ENCODE peak calls at places on chromosomes 5 and 9, in six cellular contexts. C, T, Q, E, W and F are unnamed samples.

GRCh38 chr9:126470251-126470993 is 143.3 kb upstream of the LMX1B start:
- DNase-seq in C (no peak), T (no peak), Q (no peak), E (peak; percentile 12), W (no peak), F (peak; percentile 22)

GRCh38 chr9:136625101-136626065 is 37.3 kb upstream of the EGFL7 start:
- DNase-seq in C (no peak), T (no peak), Q (peak; percentile 74), E (peak; percentile 88), W (peak; percentile 69), F (peak; percentile 46)

GRCh38 chr9:124164800-124165199 is 92.9 kb upstream of the NEK6 start:
- DNase-seq in C (no peak), T (no peak), Q (no peak), E (no peak), W (no peak), F (no peak)

GRCh38 chr5:153880094-153880493 is 158.6 kb downstream of the FAM114A2 start:
- DNase-seq in C (no peak), T (no peak), Q (no peak), E (no peak), W (no peak), F (no peak)

GRCh38 chr5:5421961-5422818 is at the start of gene ICE1:
- DNase-seq in C (peak; percentile 94), T (peak; percentile 86), Q (peak; percentile 99), E (peak; percentile 99), W (peak; percentile 97), F (peak; percentile 98)

GRCh38 chr5:35331941-35332340 is 101.7 kb upstream of the PRLR start:
- DNase-seq in C (no peak), T (no peak), Q (no peak), E (no peak), W (no peak), F (no peak)

GRCh38 chr5:136054133-136054996 is 25.6 kb downstream of the TGFBI start:
- DNase-seq in C (no peak), T (no peak), Q (no peak), E (peak; percentile 35), W (no peak), F (no peak)

GRCh38 chr5:150624334-150625163 is 15.9 kb upstream of the SYNPO start:
- DNase-seq in C (peak; percentile 32), T (no peak), Q (no peak), E (peak; percentile 55), W (no peak), F (no peak)

GRCh38 chr9:128027166-128027539 is 40.0 kb downstream of the NAIF1 start:
- DNase-seq in C (no peak), T (no peak), Q (peak; percentile 77), E (peak; percentile 76), W (no peak), F (no peak)

GRCh38 chr5:63923914-63924313 is 38.3 kb downstream of the HTR1A start:
- DNase-seq in C (no peak), T (no peak), Q (no peak), E (no peak), W (peak; percentile 69), F (no peak)

GRCh38 chr5:73314395-73315195 is 134.0 kb downstream of the FOXD1 start:
- DNase-seq in C (no peak), T (no peak), Q (no peak), E (no peak), W (no peak), F (no peak)

GRCh38 chr5:133240425-133241091 is 188.7 kb downstream of the HSPA4 start:
- DNase-seq in C (no peak), T (peak; percentile 65), Q (peak; percentile 96), E (peak; percentile 97), W (no peak), F (no peak)

GRCh38 chr5:116137544-116138378 is 52.9 kb downstream of the COMMD10 start:
- DNase-seq in C (no peak), T (no peak), Q (peak; percentile 75), E (peak; percentile 74), W (no peak), F (no peak)

GRCh38 chr9:122213589-122214413 is 15.0 kb downstream of the LHX6 start:
- DNase-seq in C (peak; percentile 73), T (no peak), Q (no peak), E (no peak), W (no peak), F (no peak)

GRCh38 chr9:83155733-83156132 is 92.8 kb upstream of the RASEF start:
- DNase-seq in C (no peak), T (no peak), Q (no peak), E (no peak), W (no peak), F (no peak)

GRCh38 chr5:65029178-65029577 is 260.4 kb downstream of the CWC27 start:
- DNase-seq in C (no peak), T (no peak), Q (peak; percentile 46), E (peak; percentile 55), W (no peak), F (no peak)

GRCh38 chr5:101482931-101483330 is 579.8 kb upstream of the ST8SIA4 start:
- DNase-seq in C (no peak), T (no peak), Q (no peak), E (no peak), W (no peak), F (no peak)

GRCh38 chr9:79757906-79758669 is 186.3 kb downstream of the TLE4 start:
- DNase-seq in C (no peak), T (no peak), Q (peak; percentile 56), E (peak; percentile 27), W (no peak), F (no peak)

GRCh38 chr5:99315413-99316178 is 386.8 kb upstream of the CHD1 start:
- DNase-seq in C (no peak), T (no peak), Q (no peak), E (no peak), W (no peak), F (no peak)

GRCh38 chr9:36407122-36407723 is 7.2 kb upstream of the RNF38 start:
- DNase-seq in C (peak; percentile 16), T (no peak), Q (peak; percentile 78), E (peak; percentile 67), W (peak; percentile 54), F (peak; percentile 43)

GRCh38 chr9:100354121-100354800 is 1.5 kb upstream of the TEX10 start:
- DNase-seq in C (no peak), T (no peak), Q (no peak), E (no peak), W (no peak), F (no peak)

GRCh38 chr9:100355561-100355960 is 2.8 kb upstream of the TEX10 start:
- DNase-seq in C (no peak), T (no peak), Q (no peak), E (no peak), W (no peak), F (no peak)

GRCh38 chr9:100364013-100364412 is 11.3 kb upstream of the TEX10 start:
- DNase-seq in C (no peak), T (no peak), Q (no peak), E (no peak), W (no peak), F (no peak)

GRCh38 chr9:100359057-100359456 is 6.3 kb upstream of the TEX10 start:
- DNase-seq in C (no peak), T (no peak), Q (no peak), E (no peak), W (no peak), F (no peak)
- TF ChIP-seq CTCF in C (no peak), T (no peak), Q (no peak), E (no peak), W (no peak), F (no peak)

GRCh38 chr5:75167345-75167744 is 69.3 kb downstream of the ANKRD31 start:
- DNase-seq in C (no peak), T (no peak), Q (peak; percentile 10), E (peak; percentile 2), W (no peak), F (no peak)
- TF ChIP-seq CTCF in C (peak; percentile 38), T (no peak), Q (peak; percentile 29), E (peak; percentile 13), W (no peak), F (no peak)

GRCh38 chr5:156851880-156852279 is 1.8 kb downstream of the PPP1R2B start:
- DNase-seq in C (no peak), T (no peak), Q (no peak), E (no peak), W (no peak), F (no peak)

GRCh38 chr5:156846914-156847313 is 3.2 kb upstream of the PPP1R2B start:
- DNase-seq in C (no peak), T (no peak), Q (no peak), E (no peak), W (no peak), F (no peak)

GRCh38 chr5:156850206-156850751 is at the start of gene PPP1R2B:
- DNase-seq in C (no peak), T (no peak), Q (no peak), E (no peak), W (no peak), F (no peak)
- TF ChIP-seq CTCF in C (no peak), T (no peak), Q (no peak), E (no peak), W (no peak), F (no peak)

GRCh38 chr9:38263534-38263933 is 129.0 kb upstream of the ALDH1B1 start:
- DNase-seq in C (no peak), T (no peak), Q (peak; percentile 58), E (peak; percentile 74), W (no peak), F (no peak)
- TF ChIP-seq CTCF in C (peak; percentile 27), T (no peak), Q (peak; percentile 31), E (peak; percentile 55), W (no peak), F (peak; percentile 33)

GRCh38 chr9:114909657-114910056 is 20.7 kb downstream of the TNFSF8 start:
- DNase-seq in C (no peak), T (no peak), Q (no peak), E (no peak), W (no peak), F (no peak)

GRCh38 chr9:114908104-114908621 is 22.2 kb downstream of the TNFSF8 start:
- DNase-seq in C (no peak), T (no peak), Q (peak; percentile 34), E (no peak), W (peak; percentile 91), F (peak; percentile 63)

GRCh38 chr9:114911167-114911821 is 19.1 kb downstream of the TNFSF8 start:
- DNase-seq in C (no peak), T (no peak), Q (peak; percentile 70), E (peak; percentile 59), W (peak; percentile 30), F (no peak)

GRCh38 chr9:114908796-114909448 is 21.5 kb downstream of the TNFSF8 start:
- DNase-seq in C (no peak), T (no peak), Q (peak; percentile 44), E (no peak), W (no peak), F (no peak)

GRCh38 chr9:114910541-114910940 is 19.9 kb downstream of the TNFSF8 start:
- DNase-seq in C (no peak), T (no peak), Q (no peak), E (no peak), W (peak; percentile 22), F (no peak)
- TF ChIP-seq CTCF in C (no peak), T (no peak), Q (no peak), E (no peak), W (no peak), F (no peak)

DNA sequence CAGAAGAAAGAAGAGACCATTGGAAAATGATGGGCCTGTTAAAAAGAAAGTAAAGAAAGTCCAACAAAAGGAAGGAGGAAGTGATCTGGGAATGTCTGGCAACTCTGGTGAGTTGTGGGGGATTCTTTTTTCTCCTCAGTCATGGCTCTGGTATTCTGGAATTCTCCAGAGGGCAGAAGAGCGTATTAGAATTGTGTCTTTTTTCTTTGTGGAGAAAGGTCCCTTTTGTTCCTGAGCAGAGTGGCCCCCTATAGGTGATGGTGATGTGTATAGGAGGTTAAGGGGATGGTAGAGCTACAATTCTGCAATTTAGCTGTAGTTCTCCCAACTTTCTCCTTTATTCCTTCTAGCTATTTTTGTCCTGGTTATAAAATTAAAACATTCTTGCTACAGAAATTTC is 1.6 kb upstream of the DHFR start:
- DNase-seq in C (no peak), T (no peak), Q (peak; percentile 15), E (no peak), W (no peak), F (no peak)
- TF ChIP-seq CTCF in C (no peak), T (no peak), Q (no peak), E (no peak), W (no peak), F (no peak)